ENCODE peak calls at places on chromosomes 13 and 19, in six cellular contexts. Y, P, V, N, O and M are unnamed samples.

GRCh38 chr19:27846944-27847343 is 1366.0 kb downstream of the UQCRFS1 start:
- DNase-seq in Y (no peak), P (no peak), V (no peak), N (no peak), O (no peak), M (no peak)

GRCh38 chr13:43232866-43233265 is 209.5 kb downstream of the DNAJC15 start:
- DNase-seq in Y (no peak), P (no peak), V (peak), N (no peak), O (no peak), M (no peak)

GRCh38 chr13:90393408-90393807 is 954.1 kb upstream of the MIR17HG start:
- DNase-seq in Y (no peak), P (no peak), V (no peak), N (no peak), O (no peak), M (no peak)

GRCh38 chr13:55214851-55215345 is 1925.8 kb upstream of the PRR20A start:
- DNase-seq in Y (no peak), P (no peak), V (no peak), N (no peak), O (no peak), M (no peak)

GRCh38 chr19:39915848-39916215 is 18.6 kb downstream of the FCGBP start:
- DNase-seq in Y (no peak), P (no peak), V (no peak), N (no peak), O (no peak), M (no peak)

GRCh38 chr19:33473644-33474305 is 47.8 kb downstream of the PEPD start:
- DNase-seq in Y (no peak), P (no peak), V (peak), N (peak), O (no peak), M (no peak)

GRCh38 chr13:80705371-80706163 is 364.6 kb upstream of the SPRY2 start:
- DNase-seq in Y (no peak), P (no peak), V (no peak), N (no peak), O (peak), M (no peak)

GRCh38 chr19:11324079-11324661 is 15.3 kb downstream of the RAB3D start:
- DNase-seq in Y (peak), P (no peak), V (peak), N (peak), O (peak), M (peak)

GRCh38 chr13:36332986-36333385 is 13.2 kb downstream of the SPART start:
- DNase-seq in Y (no peak), P (no peak), V (no peak), N (no peak), O (no peak), M (no peak)

GRCh38 chr19:11338569-11339253 is 746 bp downstream of the RAB3D start:
- DNase-seq in Y (peak), P (no peak), V (no peak), N (no peak), O (peak), M (no peak)

GRCh38 chr19:1354496-1355257 is 29.0 kb upstream of the NDUFS7 start:
- DNase-seq in Y (peak), P (peak), V (peak), N (peak), O (peak), M (peak)

GRCh38 chr13:48571121-48571901 is 38.4 kb upstream of the RCBTB2 start:
- DNase-seq in Y (peak), P (no peak), V (peak), N (no peak), O (no peak), M (no peak)

GRCh38 chr19:42270346-42271044 is 1.4 kb downstream of the CIC start:
- DNase-seq in Y (peak), P (peak), V (peak), N (peak), O (peak), M (peak)

GRCh38 chr13:113729329-113730019 is 29.6 kb upstream of the TMEM255B start:
- DNase-seq in Y (no peak), P (no peak), V (peak), N (no peak), O (peak), M (no peak)

GRCh38 chr19:49130325-49130724 is 11.0 kb downstream of the PPFIA3 start:
- DNase-seq in Y (no peak), P (no peak), V (no peak), N (no peak), O (peak), M (no peak)

GRCh38 chr19:49135686-49136085 is 16.3 kb downstream of the PPFIA3 start:
- DNase-seq in Y (no peak), P (no peak), V (no peak), N (no peak), O (no peak), M (no peak)

GRCh38 chr19:49136771-49137171 is 17.4 kb downstream of the PPFIA3 start:
- DNase-seq in Y (no peak), P (no peak), V (no peak), N (no peak), O (peak), M (no peak)

GRCh38 chr19:49132974-49133609 is 13.7 kb downstream of the PPFIA3 start:
- DNase-seq in Y (peak), P (no peak), V (no peak), N (peak), O (peak), M (no peak)

DNA sequence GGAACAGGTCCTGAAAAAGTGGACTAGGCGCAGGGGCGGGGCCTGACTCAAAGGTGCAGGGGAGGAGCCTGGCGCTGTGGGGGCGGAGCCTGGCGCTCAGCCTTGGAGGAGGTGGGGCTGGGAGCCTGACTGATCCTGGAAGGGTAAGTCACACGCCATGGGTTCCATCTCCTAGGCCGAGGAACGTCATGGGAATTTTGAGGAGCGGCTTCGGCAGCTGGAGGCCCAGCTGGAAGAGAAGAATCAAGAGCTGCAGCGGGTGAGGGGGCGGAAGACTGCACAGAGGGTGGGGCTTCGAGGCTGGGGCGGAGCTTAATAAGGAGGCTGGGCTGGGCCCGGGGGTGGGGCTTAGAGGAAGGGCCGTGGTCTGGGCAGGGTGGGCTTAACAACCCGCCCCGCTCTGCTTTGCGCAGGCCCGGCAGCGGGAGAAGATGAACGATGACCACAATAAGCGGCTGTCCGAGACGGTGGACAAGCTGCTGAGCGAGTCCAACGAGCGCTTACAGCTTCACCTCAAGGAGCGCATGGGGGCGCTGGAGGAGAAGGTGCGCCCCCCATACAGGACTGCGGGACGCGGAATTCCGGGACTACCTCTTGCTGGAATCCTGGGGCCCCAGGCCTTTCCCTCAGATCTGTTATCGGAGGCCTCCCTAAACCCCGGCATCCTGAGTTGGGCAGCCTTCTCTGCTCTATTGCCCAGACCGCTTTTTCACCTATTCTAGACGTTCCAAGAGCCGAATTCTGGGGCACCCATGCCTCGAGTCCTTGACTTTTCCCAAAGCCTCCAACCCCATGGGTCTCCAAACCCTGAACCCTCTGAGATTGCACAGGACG is 14.5 kb downstream of the PPFIA3 start:
- DNase-seq in Y (peak), P (no peak), V (no peak), N (peak), O (peak), M (no peak)
- TF ChIP-seq CTCF in Y (no peak), P (no peak), V (no peak), N (no peak), O (no peak), M (no peak)

DNA sequence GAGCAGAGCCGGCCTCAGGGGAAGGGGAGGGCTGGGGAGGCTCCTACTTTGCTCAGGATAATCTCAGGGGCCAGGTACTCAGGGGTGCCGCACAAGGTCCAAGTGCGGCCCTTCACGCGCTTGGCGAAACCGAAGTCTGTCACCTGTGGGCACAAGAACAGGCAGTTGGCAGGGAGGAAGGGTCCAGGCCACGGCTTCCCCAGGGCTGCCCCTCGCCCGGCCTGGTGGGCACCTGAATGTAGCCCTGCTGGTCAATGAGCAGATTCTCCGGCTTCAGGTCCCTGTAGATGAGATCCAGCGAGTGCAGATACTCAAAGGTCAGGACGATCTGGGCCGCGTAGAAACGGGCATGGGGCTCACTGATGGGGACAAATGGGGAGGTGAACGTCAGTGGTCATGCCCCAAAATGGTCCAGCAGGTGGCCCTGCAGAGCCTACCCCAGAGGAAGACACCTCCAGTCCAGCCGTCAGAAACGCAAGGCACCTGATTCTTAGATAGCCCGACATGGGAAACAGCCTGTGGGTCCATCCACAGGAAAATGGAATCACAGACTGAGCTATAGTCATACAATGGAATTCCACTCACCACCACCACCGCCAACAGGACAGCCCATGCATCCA is 7.1 kb upstream of the SAMD1 start:
- DNase-seq in Y (no peak), P (no peak), V (no peak), N (no peak), O (no peak), M (no peak)
- TF ChIP-seq CTCF in Y (no peak), P (no peak), V (peak), N (no peak), O (no peak), M (peak)

DNA sequence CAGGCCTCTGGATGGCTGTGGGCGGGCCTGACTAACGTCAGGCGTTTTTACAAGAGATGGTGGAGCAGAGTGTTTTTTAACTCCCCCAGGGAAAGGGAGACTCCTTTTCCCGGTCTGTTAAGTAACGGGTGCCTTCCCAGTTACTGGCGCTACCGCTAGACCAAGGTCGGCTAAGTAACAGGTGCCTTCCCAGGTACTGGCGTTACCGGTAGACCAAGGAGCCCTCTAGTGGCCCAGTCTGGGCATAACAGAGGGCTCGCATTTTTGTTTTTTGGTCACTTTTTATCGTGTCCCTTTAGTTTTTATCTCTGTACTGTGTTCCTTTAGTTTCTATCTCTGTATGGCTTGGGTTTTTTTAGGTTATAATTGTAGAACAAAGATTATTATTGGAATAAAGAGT is 10.0 kb downstream of the ZNF383 start:
- DNase-seq in Y (peak), P (no peak), V (no peak), N (no peak), O (no peak), M (no peak)
- TF ChIP-seq CTCF in Y (peak), P (no peak), V (peak), N (peak), O (peak), M (no peak)

DNA sequence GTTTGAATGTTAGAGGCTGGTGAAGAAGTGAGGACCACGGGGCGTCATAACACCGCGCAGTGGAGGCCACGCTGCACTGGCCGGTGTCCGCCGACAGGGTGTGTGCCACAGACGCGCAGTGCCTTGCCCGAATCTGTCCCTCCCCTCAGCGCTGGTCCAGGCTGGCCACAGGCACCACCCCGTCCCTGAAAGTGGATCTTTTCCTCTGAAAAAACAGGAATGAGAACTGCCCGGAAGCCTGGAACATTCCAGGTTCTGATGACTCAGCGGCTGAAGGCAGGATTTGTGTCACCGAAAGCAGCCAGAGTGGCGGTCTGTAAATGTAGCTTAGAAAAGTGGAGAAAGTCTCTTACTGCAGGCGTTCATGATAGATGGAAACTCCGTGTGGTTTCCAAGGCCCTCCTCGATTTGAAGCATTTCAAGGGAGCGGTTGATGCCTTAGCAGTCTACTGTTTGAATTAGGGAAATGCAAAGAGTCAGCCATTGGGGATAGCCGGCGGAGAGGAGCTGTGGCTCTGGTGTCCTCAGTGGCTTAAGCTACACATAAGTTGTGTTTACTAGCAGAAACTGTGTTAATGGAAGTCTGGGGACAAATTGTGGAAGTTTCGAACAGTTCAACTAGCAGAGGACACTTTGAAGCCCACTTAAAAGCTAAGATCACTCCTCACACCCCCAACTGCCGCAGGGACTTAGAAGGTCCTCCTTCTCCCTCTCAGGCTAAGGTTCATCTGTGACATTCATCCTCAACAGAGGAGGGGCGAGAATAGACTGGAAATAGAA is 70.8 kb downstream of the NUFIP1 start:
- DNase-seq in Y (peak), P (peak), V (peak), N (peak), O (peak), M (peak)
- TF ChIP-seq CTCF in Y (peak), P (peak), V (peak), N (peak), O (peak), M (peak)

DNA sequence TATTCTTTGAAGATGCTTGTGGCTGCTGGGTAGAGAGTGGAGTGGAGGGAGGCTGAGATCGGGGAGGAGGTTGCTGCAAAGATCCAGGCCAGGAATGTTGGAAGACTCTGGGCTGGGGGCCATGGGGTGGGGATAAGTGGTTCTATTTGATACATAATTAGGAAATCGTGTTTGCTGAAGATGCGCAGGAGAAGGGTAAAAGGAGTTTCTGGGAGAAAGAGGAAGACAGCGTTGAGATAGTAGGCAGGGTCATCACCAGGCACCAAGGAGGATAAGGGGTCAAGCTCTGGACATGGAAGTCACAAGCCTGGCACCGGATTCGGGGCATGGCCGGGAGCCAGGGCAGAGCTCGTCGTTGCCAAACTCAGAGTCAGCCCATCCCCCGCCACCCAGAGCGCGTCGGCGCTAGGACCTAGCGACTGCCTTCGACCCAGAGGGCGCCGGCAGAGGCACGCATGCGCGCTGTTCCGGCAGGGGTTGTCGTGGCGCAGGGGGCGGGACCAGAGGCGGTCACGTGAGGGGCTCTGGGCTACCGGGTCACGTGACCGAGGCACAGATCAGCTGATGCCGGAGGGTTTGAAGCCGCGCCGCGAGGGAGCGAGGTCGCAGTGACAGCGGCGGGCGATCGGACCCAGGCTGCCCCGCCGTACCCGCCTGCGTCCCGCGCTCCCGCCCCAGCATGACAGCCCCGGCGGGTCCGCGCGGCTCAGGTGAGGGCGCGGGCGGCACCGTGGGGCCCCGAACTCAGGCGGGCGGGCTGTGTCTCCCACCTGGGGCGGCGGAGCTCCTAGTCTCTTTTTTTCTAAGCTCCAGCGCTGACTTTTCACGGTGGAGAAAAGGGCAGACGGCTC is at the start of gene MCOLN1:
- DNase-seq in Y (peak), P (peak), V (peak), N (peak), O (peak), M (peak)
- TF ChIP-seq CTCF in Y (peak), P (no peak), V (no peak), N (no peak), O (peak), M (no peak)

DNA sequence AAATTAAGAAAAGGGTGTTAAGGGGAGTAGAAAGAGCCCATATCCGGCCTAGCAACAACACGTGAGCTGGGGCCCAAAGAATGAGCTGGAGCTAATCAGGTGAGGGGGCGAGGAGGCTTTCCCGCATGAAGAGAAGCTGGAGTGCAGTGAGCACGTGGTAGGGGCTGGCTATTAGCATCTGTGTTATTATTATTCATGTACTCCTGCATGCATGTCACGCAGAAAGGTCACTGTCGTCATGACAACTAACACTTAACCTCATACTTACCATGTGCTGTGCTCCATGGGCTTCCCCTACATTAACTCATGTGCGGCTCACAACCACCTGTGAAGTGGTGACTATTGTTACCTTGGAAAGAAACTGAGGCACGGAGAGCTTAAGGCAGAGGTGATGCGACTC is 227.6 kb upstream of the UBL3 start:
- DNase-seq in Y (peak), P (no peak), V (no peak), N (no peak), O (no peak), M (no peak)
- TF ChIP-seq CTCF in Y (no peak), P (no peak), V (no peak), N (no peak), O (no peak), M (no peak)